ENCODE peak calls at places on chromosomes 12 and 14, in nine cellular contexts. One of them, this sample, is unnamed.

GRCh38 chr12:41034686-41035085 is 153.4 kb upstream of the PDZRN4 start:
- DNase-seq in bronchial epithelial cell: peak; percentile 62
- DNase-seq in stimulated activated CD4-positive, alpha-beta T cell treated with anti-CD3 and anti-CD28 coated beads, Interleukin-1b, Interleukin-23, amount 100 ng/mL, for 24 hours: no peak
- DNase-seq in SW480: no peak
- DNase-seq in psoas muscle: no peak
- DNase-seq in ELR: no peak
- DNase-seq in activated naive CD4-positive, alpha-beta T cell treated with Interleukin-2 at 50 U/mL for 16 hours: no peak
- DNase-seq in NCI-H2081: no peak
- DNase-seq in skeletal muscle cell: no peak
- DNase-seq in this sample: peak; percentile 22

GRCh38 chr14:24858052-24858451 is 191.9 kb downstream of the STXBP6 start:
- DNase-seq in bronchial epithelial cell: no peak
- DNase-seq in stimulated activated CD4-positive, alpha-beta T cell treated with anti-CD3 and anti-CD28 coated beads, Interleukin-1b, Interleukin-23, amount 100 ng/mL, for 24 hours: no peak
- DNase-seq in SW480: no peak
- DNase-seq in psoas muscle: no peak
- DNase-seq in ELR: no peak
- DNase-seq in activated naive CD4-positive, alpha-beta T cell treated with Interleukin-2 at 50 U/mL for 16 hours: no peak
- DNase-seq in NCI-H2081: no peak
- DNase-seq in skeletal muscle cell: no peak
- DNase-seq in this sample: no peak

GRCh38 chr14:104893435-104894207 is 28.6 kb downstream of the CEP170B start:
- DNase-seq in bronchial epithelial cell: no peak
- DNase-seq in stimulated activated CD4-positive, alpha-beta T cell treated with anti-CD3 and anti-CD28 coated beads, Interleukin-1b, Interleukin-23, amount 100 ng/mL, for 24 hours: no peak
- DNase-seq in SW480: peak; percentile 23
- DNase-seq in psoas muscle: peak; percentile 17
- DNase-seq in ELR: no peak
- DNase-seq in activated naive CD4-positive, alpha-beta T cell treated with Interleukin-2 at 50 U/mL for 16 hours: no peak
- DNase-seq in NCI-H2081: no peak
- DNase-seq in skeletal muscle cell: no peak
- DNase-seq in this sample: peak; percentile 17

GRCh38 chr14:101599234-101599885 is 38.1 kb downstream of the DIO3 start:
- DNase-seq in bronchial epithelial cell: no peak
- DNase-seq in stimulated activated CD4-positive, alpha-beta T cell treated with anti-CD3 and anti-CD28 coated beads, Interleukin-1b, Interleukin-23, amount 100 ng/mL, for 24 hours: no peak
- DNase-seq in SW480: no peak
- DNase-seq in psoas muscle: no peak
- DNase-seq in ELR: no peak
- DNase-seq in activated naive CD4-positive, alpha-beta T cell treated with Interleukin-2 at 50 U/mL for 16 hours: no peak
- DNase-seq in NCI-H2081: no peak
- DNase-seq in skeletal muscle cell: no peak
- DNase-seq in this sample: no peak

GRCh38 chr14:85535916-85536834 is 6.2 kb downstream of the FLRT2 start:
- DNase-seq in bronchial epithelial cell: peak; percentile 71
- DNase-seq in stimulated activated CD4-positive, alpha-beta T cell treated with anti-CD3 and anti-CD28 coated beads, Interleukin-1b, Interleukin-23, amount 100 ng/mL, for 24 hours: no peak
- DNase-seq in SW480: no peak
- DNase-seq in psoas muscle: no peak
- DNase-seq in ELR: peak; percentile 82
- DNase-seq in activated naive CD4-positive, alpha-beta T cell treated with Interleukin-2 at 50 U/mL for 16 hours: no peak
- DNase-seq in NCI-H2081: no peak
- DNase-seq in skeletal muscle cell: no peak
- DNase-seq in this sample: peak; percentile 44

GRCh38 chr12:124621296-124621660 is 53.9 kb upstream of the NCOR2 start:
- DNase-seq in bronchial epithelial cell: no peak
- DNase-seq in stimulated activated CD4-positive, alpha-beta T cell treated with anti-CD3 and anti-CD28 coated beads, Interleukin-1b, Interleukin-23, amount 100 ng/mL, for 24 hours: no peak
- DNase-seq in SW480: no peak
- DNase-seq in psoas muscle: peak; percentile 84
- DNase-seq in ELR: no peak
- DNase-seq in activated naive CD4-positive, alpha-beta T cell treated with Interleukin-2 at 50 U/mL for 16 hours: no peak
- DNase-seq in NCI-H2081: no peak
- DNase-seq in skeletal muscle cell: no peak
- DNase-seq in this sample: peak; percentile 85

GRCh38 chr12:14723763-14724162 is 27.4 kb upstream of the GUCY2C start:
- DNase-seq in bronchial epithelial cell: peak; percentile 47
- DNase-seq in stimulated activated CD4-positive, alpha-beta T cell treated with anti-CD3 and anti-CD28 coated beads, Interleukin-1b, Interleukin-23, amount 100 ng/mL, for 24 hours: peak; percentile 31
- DNase-seq in SW480: peak; percentile 53
- DNase-seq in psoas muscle: no peak
- DNase-seq in ELR: peak; percentile 68
- DNase-seq in activated naive CD4-positive, alpha-beta T cell treated with Interleukin-2 at 50 U/mL for 16 hours: peak; percentile 49
- DNase-seq in NCI-H2081: peak; percentile 62
- DNase-seq in skeletal muscle cell: no peak
- DNase-seq in this sample: peak; percentile 17

GRCh38 chr12:103839103-103839502 is 1.9 kb downstream of the NT5DC3 start:
- DNase-seq in bronchial epithelial cell: no peak
- DNase-seq in stimulated activated CD4-positive, alpha-beta T cell treated with anti-CD3 and anti-CD28 coated beads, Interleukin-1b, Interleukin-23, amount 100 ng/mL, for 24 hours: no peak
- DNase-seq in SW480: no peak
- DNase-seq in psoas muscle: no peak
- DNase-seq in ELR: no peak
- DNase-seq in activated naive CD4-positive, alpha-beta T cell treated with Interleukin-2 at 50 U/mL for 16 hours: no peak
- DNase-seq in NCI-H2081: no peak
- DNase-seq in skeletal muscle cell: no peak
- DNase-seq in this sample: no peak

GRCh38 chr12:41700940-41701339 is 443.7 kb downstream of the GXYLT1 start:
- DNase-seq in bronchial epithelial cell: no peak
- DNase-seq in stimulated activated CD4-positive, alpha-beta T cell treated with anti-CD3 and anti-CD28 coated beads, Interleukin-1b, Interleukin-23, amount 100 ng/mL, for 24 hours: no peak
- DNase-seq in SW480: no peak
- DNase-seq in psoas muscle: no peak
- DNase-seq in ELR: no peak
- DNase-seq in activated naive CD4-positive, alpha-beta T cell treated with Interleukin-2 at 50 U/mL for 16 hours: no peak
- DNase-seq in NCI-H2081: no peak
- DNase-seq in skeletal muscle cell: no peak
- DNase-seq in this sample: no peak

GRCh38 chr14:101843038-101843437 is 81.5 kb downstream of the PPP2R5C start:
- DNase-seq in bronchial epithelial cell: no peak
- DNase-seq in stimulated activated CD4-positive, alpha-beta T cell treated with anti-CD3 and anti-CD28 coated beads, Interleukin-1b, Interleukin-23, amount 100 ng/mL, for 24 hours: no peak
- DNase-seq in SW480: no peak
- DNase-seq in psoas muscle: no peak
- DNase-seq in ELR: no peak
- DNase-seq in activated naive CD4-positive, alpha-beta T cell treated with Interleukin-2 at 50 U/mL for 16 hours: no peak
- DNase-seq in NCI-H2081: no peak
- DNase-seq in skeletal muscle cell: no peak
- DNase-seq in this sample: no peak

GRCh38 chr14:43003845-43004244 is 1397.2 kb downstream of the LRFN5 start:
- DNase-seq in bronchial epithelial cell: no peak
- DNase-seq in stimulated activated CD4-positive, alpha-beta T cell treated with anti-CD3 and anti-CD28 coated beads, Interleukin-1b, Interleukin-23, amount 100 ng/mL, for 24 hours: no peak
- DNase-seq in SW480: no peak
- DNase-seq in psoas muscle: no peak
- DNase-seq in ELR: peak; percentile 32
- DNase-seq in activated naive CD4-positive, alpha-beta T cell treated with Interleukin-2 at 50 U/mL for 16 hours: no peak
- DNase-seq in NCI-H2081: no peak
- DNase-seq in skeletal muscle cell: no peak
- DNase-seq in this sample: no peak

GRCh38 chr12:87923361-87923760 is 105.8 kb downstream of the C12orf50 start:
- DNase-seq in bronchial epithelial cell: no peak
- DNase-seq in stimulated activated CD4-positive, alpha-beta T cell treated with anti-CD3 and anti-CD28 coated beads, Interleukin-1b, Interleukin-23, amount 100 ng/mL, for 24 hours: no peak
- DNase-seq in SW480: no peak
- DNase-seq in psoas muscle: no peak
- DNase-seq in ELR: no peak
- DNase-seq in activated naive CD4-positive, alpha-beta T cell treated with Interleukin-2 at 50 U/mL for 16 hours: no peak
- DNase-seq in NCI-H2081: no peak
- DNase-seq in skeletal muscle cell: peak; percentile 33
- DNase-seq in this sample: no peak

GRCh38 chr14:26138764-26139445 is 458.9 kb downstream of the NOVA1 start:
- DNase-seq in bronchial epithelial cell: peak; percentile 84
- DNase-seq in stimulated activated CD4-positive, alpha-beta T cell treated with anti-CD3 and anti-CD28 coated beads, Interleukin-1b, Interleukin-23, amount 100 ng/mL, for 24 hours: no peak
- DNase-seq in SW480: no peak
- DNase-seq in psoas muscle: no peak
- DNase-seq in ELR: no peak
- DNase-seq in activated naive CD4-positive, alpha-beta T cell treated with Interleukin-2 at 50 U/mL for 16 hours: no peak
- DNase-seq in NCI-H2081: no peak
- DNase-seq in skeletal muscle cell: peak; percentile 10
- DNase-seq in this sample: no peak

GRCh38 chr14:87491816-87492215 is 501.2 kb downstream of the GALC start:
- DNase-seq in bronchial epithelial cell: peak; percentile 88
- DNase-seq in stimulated activated CD4-positive, alpha-beta T cell treated with anti-CD3 and anti-CD28 coated beads, Interleukin-1b, Interleukin-23, amount 100 ng/mL, for 24 hours: no peak
- DNase-seq in SW480: no peak
- DNase-seq in psoas muscle: no peak
- DNase-seq in ELR: no peak
- DNase-seq in activated naive CD4-positive, alpha-beta T cell treated with Interleukin-2 at 50 U/mL for 16 hours: no peak
- DNase-seq in NCI-H2081: no peak
- DNase-seq in skeletal muscle cell: no peak
- DNase-seq in this sample: no peak

GRCh38 chr12:123269980-123270379 is 1.7 kb downstream of the CDK2AP1 start:
- DNase-seq in bronchial epithelial cell: no peak
- DNase-seq in stimulated activated CD4-positive, alpha-beta T cell treated with anti-CD3 and anti-CD28 coated beads, Interleukin-1b, Interleukin-23, amount 100 ng/mL, for 24 hours: no peak
- DNase-seq in SW480: peak; percentile 9
- DNase-seq in psoas muscle: no peak
- DNase-seq in ELR: no peak
- DNase-seq in activated naive CD4-positive, alpha-beta T cell treated with Interleukin-2 at 50 U/mL for 16 hours: peak; percentile 13
- DNase-seq in NCI-H2081: no peak
- DNase-seq in skeletal muscle cell: no peak
- DNase-seq in this sample: no peak

GRCh38 chr14:86796221-86797074 is 1196.5 kb downstream of the GALC start:
- DNase-seq in bronchial epithelial cell: no peak
- DNase-seq in stimulated activated CD4-positive, alpha-beta T cell treated with anti-CD3 and anti-CD28 coated beads, Interleukin-1b, Interleukin-23, amount 100 ng/mL, for 24 hours: no peak
- DNase-seq in SW480: no peak
- DNase-seq in psoas muscle: no peak
- DNase-seq in ELR: no peak
- DNase-seq in activated naive CD4-positive, alpha-beta T cell treated with Interleukin-2 at 50 U/mL for 16 hours: no peak
- DNase-seq in NCI-H2081: no peak
- DNase-seq in skeletal muscle cell: peak; percentile 12
- DNase-seq in this sample: no peak

GRCh38 chr14:100540926-100541620 is 46.1 kb downstream of the BEGAIN start:
- DNase-seq in bronchial epithelial cell: no peak
- DNase-seq in stimulated activated CD4-positive, alpha-beta T cell treated with anti-CD3 and anti-CD28 coated beads, Interleukin-1b, Interleukin-23, amount 100 ng/mL, for 24 hours: no peak
- DNase-seq in SW480: no peak
- DNase-seq in psoas muscle: no peak
- DNase-seq in ELR: no peak
- DNase-seq in activated naive CD4-positive, alpha-beta T cell treated with Interleukin-2 at 50 U/mL for 16 hours: no peak
- DNase-seq in NCI-H2081: no peak
- DNase-seq in skeletal muscle cell: no peak
- DNase-seq in this sample: no peak

GRCh38 chr14:102929349-102930137 is 7.1 kb downstream of the AMN start:
- DNase-seq in bronchial epithelial cell: no peak
- DNase-seq in stimulated activated CD4-positive, alpha-beta T cell treated with anti-CD3 and anti-CD28 coated beads, Interleukin-1b, Interleukin-23, amount 100 ng/mL, for 24 hours: no peak
- DNase-seq in SW480: no peak
- DNase-seq in psoas muscle: no peak
- DNase-seq in ELR: no peak
- DNase-seq in activated naive CD4-positive, alpha-beta T cell treated with Interleukin-2 at 50 U/mL for 16 hours: no peak
- DNase-seq in NCI-H2081: no peak
- DNase-seq in skeletal muscle cell: no peak
- DNase-seq in this sample: no peak

GRCh38 chr12:34298176-34298970 is 276.1 kb downstream of the ALG10 start:
- DNase-seq in bronchial epithelial cell: no peak
- DNase-seq in stimulated activated CD4-positive, alpha-beta T cell treated with anti-CD3 and anti-CD28 coated beads, Interleukin-1b, Interleukin-23, amount 100 ng/mL, for 24 hours: no peak
- DNase-seq in SW480: no peak
- DNase-seq in psoas muscle: peak; percentile 3
- DNase-seq in ELR: no peak
- DNase-seq in activated naive CD4-positive, alpha-beta T cell treated with Interleukin-2 at 50 U/mL for 16 hours: no peak
- DNase-seq in NCI-H2081: no peak
- DNase-seq in skeletal muscle cell: no peak
- DNase-seq in this sample: no peak

GRCh38 chr12:65642006-65642695 is 182.1 kb upstream of the HMGA2 start:
- DNase-seq in bronchial epithelial cell: peak; percentile 17
- DNase-seq in stimulated activated CD4-positive, alpha-beta T cell treated with anti-CD3 and anti-CD28 coated beads, Interleukin-1b, Interleukin-23, amount 100 ng/mL, for 24 hours: no peak
- DNase-seq in SW480: no peak
- DNase-seq in psoas muscle: no peak
- DNase-seq in ELR: no peak
- DNase-seq in activated naive CD4-positive, alpha-beta T cell treated with Interleukin-2 at 50 U/mL for 16 hours: no peak
- DNase-seq in NCI-H2081: no peak
- DNase-seq in skeletal muscle cell: no peak
- DNase-seq in this sample: no peak

GRCh38 chr14:96225745-96226151 is 21.1 kb downstream of the BDKRB2 start:
- DNase-seq in bronchial epithelial cell: peak; percentile 73
- DNase-seq in stimulated activated CD4-positive, alpha-beta T cell treated with anti-CD3 and anti-CD28 coated beads, Interleukin-1b, Interleukin-23, amount 100 ng/mL, for 24 hours: no peak
- DNase-seq in SW480: peak; percentile 30
- DNase-seq in psoas muscle: peak; percentile 32
- DNase-seq in ELR: peak; percentile 80
- DNase-seq in activated naive CD4-positive, alpha-beta T cell treated with Interleukin-2 at 50 U/mL for 16 hours: no peak
- DNase-seq in NCI-H2081: no peak
- DNase-seq in skeletal muscle cell: no peak
- DNase-seq in this sample: no peak

GRCh38 chr12:4228122-4228580 is 45.4 kb upstream of the CCND2 start:
- DNase-seq in bronchial epithelial cell: no peak
- DNase-seq in stimulated activated CD4-positive, alpha-beta T cell treated with anti-CD3 and anti-CD28 coated beads, Interleukin-1b, Interleukin-23, amount 100 ng/mL, for 24 hours: no peak
- DNase-seq in SW480: no peak
- DNase-seq in psoas muscle: no peak
- DNase-seq in ELR: peak; percentile 9
- DNase-seq in activated naive CD4-positive, alpha-beta T cell treated with Interleukin-2 at 50 U/mL for 16 hours: no peak
- DNase-seq in NCI-H2081: no peak
- DNase-seq in skeletal muscle cell: no peak
- DNase-seq in this sample: no peak

GRCh38 chr12:111387747-111388365 is 17.9 kb upstream of the SH2B3 start:
- DNase-seq in bronchial epithelial cell: no peak
- DNase-seq in stimulated activated CD4-positive, alpha-beta T cell treated with anti-CD3 and anti-CD28 coated beads, Interleukin-1b, Interleukin-23, amount 100 ng/mL, for 24 hours: no peak
- DNase-seq in SW480: no peak
- DNase-seq in psoas muscle: no peak
- DNase-seq in ELR: no peak
- DNase-seq in activated naive CD4-positive, alpha-beta T cell treated with Interleukin-2 at 50 U/mL for 16 hours: no peak
- DNase-seq in NCI-H2081: no peak
- DNase-seq in skeletal muscle cell: no peak
- DNase-seq in this sample: no peak

GRCh38 chr12:112584266-112584722 is 165.5 kb downstream of the PTPN11 start:
- DNase-seq in bronchial epithelial cell: no peak
- DNase-seq in stimulated activated CD4-positive, alpha-beta T cell treated with anti-CD3 and anti-CD28 coated beads, Interleukin-1b, Interleukin-23, amount 100 ng/mL, for 24 hours: no peak
- DNase-seq in SW480: peak; percentile 82
- DNase-seq in psoas muscle: no peak
- DNase-seq in ELR: peak; percentile 17
- DNase-seq in activated naive CD4-positive, alpha-beta T cell treated with Interleukin-2 at 50 U/mL for 16 hours: no peak
- DNase-seq in NCI-H2081: peak; percentile 35
- DNase-seq in skeletal muscle cell: no peak
- DNase-seq in this sample: no peak

GRCh38 chr14:34363733-34364134 is 98.3 kb downstream of the SPTSSA start:
- DNase-seq in bronchial epithelial cell: peak; percentile 23
- DNase-seq in stimulated activated CD4-positive, alpha-beta T cell treated with anti-CD3 and anti-CD28 coated beads, Interleukin-1b, Interleukin-23, amount 100 ng/mL, for 24 hours: no peak
- DNase-seq in SW480: no peak
- DNase-seq in psoas muscle: no peak
- DNase-seq in ELR: no peak
- DNase-seq in activated naive CD4-positive, alpha-beta T cell treated with Interleukin-2 at 50 U/mL for 16 hours: no peak
- DNase-seq in NCI-H2081: no peak
- DNase-seq in skeletal muscle cell: no peak
- DNase-seq in this sample: no peak

GRCh38 chr12:124515981-124516380 is 51.4 kb downstream of the NCOR2 start:
- DNase-seq in bronchial epithelial cell: no peak
- DNase-seq in stimulated activated CD4-positive, alpha-beta T cell treated with anti-CD3 and anti-CD28 coated beads, Interleukin-1b, Interleukin-23, amount 100 ng/mL, for 24 hours: no peak
- DNase-seq in SW480: no peak
- DNase-seq in psoas muscle: peak; percentile 79
- DNase-seq in ELR: no peak
- DNase-seq in activated naive CD4-positive, alpha-beta T cell treated with Interleukin-2 at 50 U/mL for 16 hours: no peak
- DNase-seq in NCI-H2081: peak; percentile 13
- DNase-seq in skeletal muscle cell: no peak
- DNase-seq in this sample: no peak

GRCh38 chr12:75909714-75910451 is 121.7 kb downstream of the PHLDA1 start:
- DNase-seq in bronchial epithelial cell: no peak
- DNase-seq in stimulated activated CD4-positive, alpha-beta T cell treated with anti-CD3 and anti-CD28 coated beads, Interleukin-1b, Interleukin-23, amount 100 ng/mL, for 24 hours: no peak
- DNase-seq in SW480: no peak
- DNase-seq in psoas muscle: no peak
- DNase-seq in ELR: no peak
- DNase-seq in activated naive CD4-positive, alpha-beta T cell treated with Interleukin-2 at 50 U/mL for 16 hours: no peak
- DNase-seq in NCI-H2081: peak; percentile 82
- DNase-seq in skeletal muscle cell: no peak
- DNase-seq in this sample: no peak

GRCh38 chr12:131928080-131928764 is 854 bp upstream of the PUS1 start:
- DNase-seq in bronchial epithelial cell: no peak
- DNase-seq in stimulated activated CD4-positive, alpha-beta T cell treated with anti-CD3 and anti-CD28 coated beads, Interleukin-1b, Interleukin-23, amount 100 ng/mL, for 24 hours: no peak
- DNase-seq in SW480: peak; percentile 22
- DNase-seq in psoas muscle: no peak
- DNase-seq in ELR: peak; percentile 58
- DNase-seq in activated naive CD4-positive, alpha-beta T cell treated with Interleukin-2 at 50 U/mL for 16 hours: no peak
- DNase-seq in NCI-H2081: peak; percentile 18
- DNase-seq in skeletal muscle cell: no peak
- DNase-seq in this sample: no peak